ENCODE peak calls at places on chromosome 4, in five cellular contexts. R is mucosa of descending colon, I is RWPE2, G is cardiac fibroblast, Z is fibroblast of the aortic adventitia. K is an unnamed sample.
A peak's percentile ranks its signal among the peaks of the same experiment; 100 is the strongest.

GRCh38 chr4:172035573-172035972 is 222.4 kb downstream of the GALNTL6 start:
- DNase-seq in R (no peak), I (no peak), G (no peak), Z (no peak), K (no peak)

GRCh38 chr4:39976945-39977488 is 694 bp downstream of the PDS5A start:
- DNase-seq in R (no peak), I (no peak), G (no peak), Z (no peak), K (peak; percentile 19)

GRCh38 chr4:120630432-120630831 is 292.1 kb downstream of the PRDM5 start:
- DNase-seq in R (no peak), I (no peak), G (peak; percentile 5), Z (no peak), K (peak; percentile 12)

GRCh38 chr4:1345905-1346780 is 865 bp upstream of the UVSSA start:
- DNase-seq in R (peak; percentile 62), I (no peak), G (peak; percentile 40), Z (peak; percentile 29), K (peak; percentile 66)

GRCh38 chr4:52103314-52103713 is 52.2 kb downstream of the SPATA18 start:
- DNase-seq in R (no peak), I (no peak), G (peak; percentile 59), Z (peak; percentile 56), K (peak; percentile 21)

GRCh38 chr4:53547983-53548382 is 43.3 kb downstream of the LNX1 start:
- DNase-seq in R (no peak), I (no peak), G (peak; percentile 50), Z (peak; percentile 72), K (no peak)

GRCh38 chr4:67714248-67714583 is 13.3 kb upstream of the UBA6 start:
- DNase-seq in R (no peak), I (no peak), G (no peak), Z (no peak), K (no peak)

GRCh38 chr4:161350946-161351345 is 812.9 kb downstream of the FSTL5 start:
- DNase-seq in R (no peak), I (no peak), G (no peak), Z (no peak), K (no peak)

GRCh38 chr4:78166582-78166981 is 109.5 kb downstream of the FRAS1 start:
- DNase-seq in R (no peak), I (no peak), G (no peak), Z (no peak), K (no peak)

GRCh38 chr4:158496030-158496741 is 25.5 kb upstream of the RXFP1 start:
- DNase-seq in R (peak; percentile 67), I (no peak), G (peak; percentile 40), Z (peak; percentile 2), K (peak; percentile 39)

GRCh38 chr4:8763966-8764901 is 107.4 kb downstream of the HMX1 start:
- DNase-seq in R (no peak), I (peak; percentile 39), G (no peak), Z (no peak), K (no peak)

GRCh38 chr4:102094474-102094873 is 250.8 kb downstream of the SLC39A8 start:
- DNase-seq in R (no peak), I (no peak), G (no peak), Z (no peak), K (no peak)

GRCh38 chr4:61520688-61521160 is 320.6 kb downstream of the ADGRL3 start:
- DNase-seq in R (no peak), I (peak; percentile 67), G (peak; percentile 76), Z (no peak), K (peak; percentile 64)

GRCh38 chr4:109012286-109012880 is 249.5 kb upstream of the ETNPPL start:
- DNase-seq in R (no peak), I (no peak), G (no peak), Z (no peak), K (no peak)

GRCh38 chr4:145098675-145099037 is 545 bp downstream of the ABCE1 start:
- DNase-seq in R (peak; percentile 50), I (no peak), G (peak; percentile 76), Z (peak; percentile 43), K (peak; percentile 66)

GRCh38 chr4:26692014-26692726 is 108.3 kb downstream of the TBC1D19 start:
- DNase-seq in R (no peak), I (no peak), G (peak; percentile 8), Z (peak; percentile 20), K (no peak)

GRCh38 chr4:128924951-128925350 is 115.5 kb downstream of the JADE1 start:
- DNase-seq in R (no peak), I (no peak), G (peak; percentile 68), Z (peak; percentile 4), K (peak; percentile 2)

GRCh38 chr4:143281507-143282169 is 55.0 kb upstream of the GAB1 start:
- DNase-seq in R (no peak), I (no peak), G (no peak), Z (no peak), K (peak; percentile 39)

GRCh38 chr4:148016063-148016637 is 284.3 kb downstream of the ARHGAP10 start:
- DNase-seq in R (no peak), I (no peak), G (no peak), Z (no peak), K (no peak)

DNA sequence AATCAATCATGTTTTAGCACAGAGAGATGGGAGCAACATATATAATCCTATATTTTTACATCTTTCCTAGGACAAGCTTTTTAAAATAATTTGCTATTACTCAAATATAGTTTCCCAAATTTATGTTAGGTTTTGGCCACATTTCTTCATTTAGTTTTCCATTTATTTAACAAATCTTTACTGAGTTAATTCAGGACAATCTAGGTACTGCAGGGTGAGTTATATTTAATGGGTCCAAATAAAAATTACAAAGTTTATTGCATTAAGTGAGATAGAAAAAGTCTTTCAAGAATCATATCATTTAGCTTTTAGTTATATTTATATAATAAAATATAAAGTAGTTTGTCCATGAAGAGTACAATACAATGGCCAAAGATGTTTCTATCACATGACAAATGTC is 269.2 kb downstream of the EPHA5 start:
- DNase-seq in R (no peak), I (no peak), G (no peak), Z (no peak), K (no peak)
- TF ChIP-seq CTCF in R (no peak), I (no peak), G (no peak), Z (peak; percentile 12), K (no peak)

GRCh38 chr4:47669946-47670345 is 167.9 kb downstream of the CORIN start:
- DNase-seq in R (no peak), I (no peak), G (peak; percentile 26), Z (peak; percentile 18), K (peak; percentile 69)

GRCh38 chr4:47668810-47669408 is 169.0 kb downstream of the CORIN start:
- DNase-seq in R (peak; percentile 45), I (no peak), G (peak; percentile 79), Z (peak; percentile 77), K (peak; percentile 82)

GRCh38 chr4:47668256-47668655 is 169.6 kb downstream of the CORIN start:
- DNase-seq in R (no peak), I (no peak), G (no peak), Z (no peak), K (no peak)

GRCh38 chr4:47675810-47676209 is 162.1 kb downstream of the CORIN start:
- DNase-seq in R (no peak), I (no peak), G (no peak), Z (no peak), K (no peak)

DNA sequence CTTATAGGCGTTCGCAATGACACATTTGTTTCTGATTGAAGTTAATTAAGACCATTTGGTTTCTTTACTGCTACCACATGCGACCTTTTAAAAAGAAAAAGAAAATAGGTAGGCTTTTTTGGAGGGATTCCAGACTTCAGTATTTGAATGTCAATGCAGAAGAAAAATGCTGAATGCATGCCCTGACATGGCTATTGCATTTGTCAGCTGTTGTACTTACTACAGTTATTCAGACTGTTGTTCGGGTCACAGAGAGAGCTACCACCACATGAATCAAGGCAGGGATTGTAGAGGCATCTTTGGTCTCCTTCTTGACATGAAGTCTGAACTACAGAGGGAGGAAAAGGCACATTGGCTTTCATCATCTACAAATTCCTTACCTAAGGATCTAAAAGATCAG is 163.7 kb downstream of the CORIN start:
- DNase-seq in R (no peak), I (no peak), G (no peak), Z (no peak), K (peak; percentile 9)
- H3K4me3 ChIP-seq in R (no peak overlapping the region), I (no peak overlapping the region), G (no peak overlapping the region), Z (no peak overlapping the region), K (no peak overlapping the region)

DNA sequence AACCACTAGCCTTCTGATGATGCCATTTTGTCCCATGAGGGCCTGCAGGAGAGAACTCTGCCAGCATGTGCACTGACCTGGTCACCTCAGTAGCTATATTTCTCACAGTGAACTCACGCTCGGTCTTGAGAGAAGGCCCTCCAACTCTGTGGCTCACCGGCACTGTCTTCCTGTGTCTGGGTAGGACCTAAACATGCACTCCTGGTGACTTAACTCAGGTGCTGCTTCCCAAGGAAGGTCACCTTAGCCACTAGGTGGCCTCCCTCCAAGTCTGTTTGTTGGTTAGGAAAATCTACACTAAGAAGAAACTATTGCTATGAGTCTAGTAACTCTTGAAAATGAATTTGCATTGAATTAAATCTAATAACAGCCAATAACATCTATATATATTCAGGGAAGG is 24.8 kb downstream of the TLR10 start:
- DNase-seq in R (peak; percentile 59), I (no peak), G (peak; percentile 9), Z (no peak), K (no peak)
- TF ChIP-seq CTCF in R (peak; percentile 9), I (peak; percentile 44), G (no peak), Z (peak; percentile 6), K (peak; percentile 45)

DNA sequence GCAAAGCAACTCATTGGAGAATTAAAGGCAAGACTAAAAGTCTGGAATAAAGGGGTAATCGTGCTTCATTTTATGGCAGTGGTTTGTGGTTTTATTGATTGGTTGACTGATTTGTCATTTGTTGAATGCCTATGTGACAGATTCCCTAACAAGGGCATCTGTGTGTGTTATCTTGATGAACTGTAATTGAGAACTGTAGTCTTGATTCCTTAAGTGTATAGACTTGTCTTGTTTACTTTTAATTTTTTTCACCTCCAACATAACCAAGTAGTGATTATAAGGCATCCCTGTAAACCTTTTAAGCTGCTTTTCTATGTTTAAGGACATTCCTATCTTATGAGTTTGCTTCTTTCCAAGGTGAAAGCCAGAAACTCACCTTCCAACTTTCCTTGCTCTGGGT is 216.0 kb upstream of the TAPT1 start:
- DNase-seq in R (no peak), I (no peak), G (no peak), Z (no peak), K (no peak)
- H3K4me3 ChIP-seq in R (no peak overlapping the region), I (no peak overlapping the region), G (no peak overlapping the region), Z (no peak overlapping the region), K (no peak overlapping the region)

GRCh38 chr4:7704091-7704490 is 235.6 kb downstream of the AFAP1 start:
- DNase-seq in R (no peak), I (no peak), G (no peak), Z (no peak), K (no peak)

GRCh38 chr4:7704625-7705024 is 235.0 kb downstream of the AFAP1 start:
- DNase-seq in R (no peak), I (no peak), G (no peak), Z (no peak), K (no peak)

GRCh38 chr4:7701866-7702649 is 237.6 kb downstream of the AFAP1 start:
- DNase-seq in R (no peak), I (no peak), G (no peak), Z (no peak), K (no peak)

GRCh38 chr4:7705062-7705461 is 234.6 kb downstream of the AFAP1 start:
- DNase-seq in R (no peak), I (no peak), G (no peak), Z (peak; percentile 13), K (no peak)

GRCh38 chr4:7703669-7704068 is 236.0 kb downstream of the AFAP1 start:
- DNase-seq in R (no peak), I (no peak), G (no peak), Z (no peak), K (no peak)
- TF ChIP-seq CTCF in R (no peak), I (no peak), G (no peak), Z (no peak), K (no peak)